ENCODE peak calls at places on chromosomes 13 and 19, in four cellular contexts. N is HFF-Myc, K is tibial artery, C is neural progenitor cell. Y is an unnamed sample.

GRCh38 chr19:7595466-7596133 is at the start of gene CAMSAP3:
- DNase-seq in N (peak; percentile 27), K (no peak), C (peak; percentile 94), Y (peak; percentile 40)

GRCh38 chr13:112898786-112899617 is 70.0 kb upstream of the MCF2L start:
- DNase-seq in N (no peak), K (no peak), C (no peak), Y (no peak)

GRCh38 chr19:37817180-37817911 is 38.0 kb upstream of the ZNF573 start:
- DNase-seq in N (no peak), K (peak; percentile 64), C (peak; percentile 87), Y (peak; percentile 43)

GRCh38 chr19:45782820-45783785 is 813 bp upstream of the DMPK start:
- DNase-seq in N (no peak), K (peak; percentile 80), C (no peak), Y (peak; percentile 75)

GRCh38 chr13:102141625-102142472 is 260.0 kb downstream of the FGF14 start:
- DNase-seq in N (no peak), K (no peak), C (peak; percentile 31), Y (peak; percentile 29)

GRCh38 chr13:27403727-27404385 is 20.6 kb upstream of the GTF3A start:
- DNase-seq in N (no peak), K (no peak), C (no peak), Y (no peak)

GRCh38 chr19:14553939-14554243 is 18.0 kb downstream of the NDUFB7 start:
- DNase-seq in N (no peak), K (no peak), C (no peak), Y (no peak)

GRCh38 chr19:11659612-11660011 is 62.3 kb downstream of the ZNF627 start:
- DNase-seq in N (no peak), K (no peak), C (no peak), Y (no peak)

GRCh38 chr19:4555657-4556561 is 3.6 kb downstream of the SEMA6B start:
- DNase-seq in N (no peak), K (no peak), C (no peak), Y (no peak)
- H3K4me3 ChIP-seq in N (no peak overlapping the region), K (no peak overlapping the region), C (no peak overlapping the region), Y (no peak overlapping the region)

GRCh38 chr19:53988981-53989380 is 2.5 kb upstream of the CACNG6 start:
- DNase-seq in N (no peak), K (no peak), C (no peak), Y (no peak)

GRCh38 chr19:53992211-53992610 is 774 bp downstream of the CACNG6 start:
- DNase-seq in N (no peak), K (no peak), C (no peak), Y (no peak)

GRCh38 chr19:53992815-53993214 is 1.4 kb downstream of the CACNG6 start:
- DNase-seq in N (no peak), K (no peak), C (no peak), Y (no peak)

GRCh38 chr19:53991224-53992113 is at the start of gene CACNG6:
- DNase-seq in N (no peak), K (no peak), C (peak; percentile 72), Y (peak; percentile 94)

DNA sequence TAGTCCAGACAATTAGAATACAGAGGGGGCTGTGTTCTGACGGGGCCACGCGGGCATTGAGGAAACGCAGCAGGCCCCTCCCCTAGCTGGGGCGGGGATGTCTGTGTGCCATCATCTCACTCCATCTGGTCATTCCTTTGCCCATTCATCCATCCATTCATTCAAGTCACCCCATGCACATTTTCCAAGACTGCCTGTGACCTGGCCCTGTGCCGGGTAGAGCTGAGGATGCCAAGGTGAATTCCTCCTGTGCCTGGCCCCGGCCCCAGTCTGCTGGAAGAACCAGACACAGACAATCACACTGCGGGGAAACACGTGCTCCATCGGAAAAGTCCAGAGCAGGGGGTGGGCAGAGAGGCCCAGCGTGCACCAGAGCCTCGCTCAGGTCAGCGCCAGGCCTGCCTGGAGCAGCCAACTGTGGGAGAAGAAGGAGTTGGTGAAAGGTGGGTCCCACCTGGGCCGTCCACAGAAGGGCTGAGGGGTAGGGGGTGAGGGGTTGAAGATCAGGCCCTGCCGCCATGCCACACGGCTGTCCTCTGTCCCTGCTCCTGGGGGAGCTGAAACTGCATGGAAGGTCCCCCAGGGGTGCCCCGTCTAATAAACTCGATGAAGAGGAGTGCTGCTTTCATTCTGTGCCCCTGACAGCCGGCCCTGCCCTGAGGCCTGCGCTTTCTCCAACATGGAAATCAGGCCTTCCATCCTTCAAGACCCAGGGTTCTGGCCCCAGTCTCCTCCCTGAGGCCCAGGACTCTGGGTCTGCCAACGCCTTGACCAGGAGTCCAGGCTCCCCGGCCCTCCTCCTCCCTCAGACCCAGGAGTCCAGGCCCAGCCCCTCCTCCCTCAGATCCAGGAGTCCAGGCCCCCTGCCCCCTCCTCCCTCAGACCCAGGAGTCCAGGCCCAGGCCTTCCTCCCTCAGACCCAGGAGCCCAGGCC is 1.6 kb upstream of the CACNG6 start:
- DNase-seq in N (no peak), K (no peak), C (no peak), Y (no peak)
- H3K4me3 ChIP-seq in N (no peak overlapping the region), K (no peak overlapping the region), C (no peak overlapping the region), Y (no peak overlapping the region)

DNA sequence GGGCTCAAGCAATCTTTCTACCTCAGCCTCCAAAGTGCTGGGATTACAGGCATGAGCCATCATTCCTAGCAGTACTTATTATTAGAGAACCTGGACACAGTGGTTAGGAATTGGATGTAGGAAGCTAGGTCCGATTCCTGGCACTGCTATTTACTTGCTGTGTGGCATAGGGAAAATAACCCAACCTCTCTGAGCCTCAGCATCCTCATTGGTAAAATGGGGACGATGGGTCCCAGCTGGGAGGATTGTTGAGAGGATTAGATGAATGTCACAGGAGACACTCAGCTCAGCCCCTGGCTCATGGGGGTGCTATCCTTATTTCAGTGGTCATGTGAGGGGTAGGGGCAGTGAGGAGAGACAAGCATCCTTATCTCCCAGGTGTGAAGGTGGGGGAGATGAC is 6.8 kb upstream of the PEPD start:
- DNase-seq in N (no peak), K (no peak), C (no peak), Y (no peak)
- H3K4me3 ChIP-seq in N (no peak overlapping the region), K (no peak overlapping the region), C (no peak overlapping the region), Y (no peak overlapping the region)

GRCh38 chr19:4516199-4516938 is 1.9 kb downstream of the PLIN4 start:
- DNase-seq in N (no peak), K (no peak), C (no peak), Y (no peak)

GRCh38 chr19:4518345-4519171 is at the start of gene PLIN4:
- DNase-seq in N (no peak), K (no peak), C (no peak), Y (no peak)

GRCh38 chr19:4515732-4516131 is 2.6 kb downstream of the PLIN4 start:
- DNase-seq in N (no peak), K (no peak), C (no peak), Y (no peak)

GRCh38 chr19:4517451-4518057 is 732 bp downstream of the PLIN4 start:
- DNase-seq in N (no peak), K (no peak), C (no peak), Y (no peak)

GRCh38 chr19:4516939-4517300 is 1.4 kb downstream of the PLIN4 start:
- DNase-seq in N (no peak), K (no peak), C (no peak), Y (peak; percentile 52)
- H3K4me3 ChIP-seq in N (no peak overlapping the region), K (no peak overlapping the region), C (no peak overlapping the region), Y (no peak overlapping the region)

GRCh38 chr19:2610637-2611482 is 91.6 kb downstream of the GNG7 start:
- DNase-seq in N (no peak), K (peak; percentile 90), C (peak; percentile 92), Y (peak; percentile 85)

GRCh38 chr19:2615782-2616181 is 86.7 kb downstream of the GNG7 start:
- DNase-seq in N (no peak), K (no peak), C (no peak), Y (no peak)

GRCh38 chr19:2611483-2612464 is 90.7 kb downstream of the GNG7 start:
- DNase-seq in N (no peak), K (peak; percentile 19), C (no peak), Y (no peak)

GRCh38 chr19:2612619-2613249 is 89.8 kb downstream of the GNG7 start:
- DNase-seq in N (no peak), K (no peak), C (no peak), Y (no peak)

DNA sequence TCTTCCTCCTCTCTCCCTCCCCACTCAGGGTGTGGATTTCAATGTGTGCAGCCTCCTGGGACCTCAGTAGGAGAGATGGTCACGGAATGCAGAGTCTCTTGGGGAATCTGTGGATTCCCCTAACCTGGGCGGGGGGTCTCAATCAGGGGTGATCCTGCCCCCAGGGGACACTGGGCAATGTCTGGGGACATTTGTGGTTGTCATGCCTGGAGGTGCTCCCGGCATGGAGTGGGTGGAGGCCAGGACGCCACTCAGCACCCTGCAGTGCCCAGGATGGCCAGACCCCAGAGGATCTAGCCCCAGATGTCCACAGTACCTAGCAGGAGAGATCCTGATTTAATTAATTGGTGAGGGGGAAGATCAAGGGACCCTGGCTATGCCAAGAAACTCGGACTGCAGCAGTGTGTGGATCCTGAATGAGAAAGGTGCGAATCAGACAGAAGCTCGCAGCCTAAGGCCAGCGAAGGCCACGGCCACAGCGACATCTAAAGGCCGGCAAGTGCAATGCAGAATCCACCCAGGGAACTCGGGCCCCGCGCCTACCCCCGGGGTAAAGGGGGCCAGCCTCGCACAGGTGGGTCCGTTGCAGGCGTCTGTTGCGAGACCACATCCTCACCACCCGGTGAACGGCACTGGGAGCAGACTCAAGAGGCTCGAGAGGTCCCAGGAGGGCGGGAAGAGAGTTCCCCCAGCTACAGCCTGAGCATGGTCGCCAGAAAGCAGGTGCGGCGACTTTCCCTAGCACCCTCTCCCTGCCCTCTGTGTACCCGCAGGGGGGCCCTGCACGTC is 88.8 kb downstream of the GNG7 start:
- DNase-seq in N (no peak), K (peak; percentile 25), C (peak; percentile 57), Y (no peak)
- H3K4me3 ChIP-seq in N (no peak overlapping the region), K (no peak overlapping the region), C (no peak overlapping the region), Y (no peak overlapping the region)

Y was measured in SJCRH30.